ENCODE peak calls at places on chromosomes 4 and X, in four cellular contexts. L is testis, W is IMR-90, V is fibroblast of mammary gland. Q is an unnamed sample.

GRCh38 chr4:120869511-120870278 is 52.8 kb downstream of the PRDM5 start:
- DNase-seq in W (peak; percentile 14), V (peak; percentile 31), L (no peak), Q (no peak)

GRCh38 chr4:2266821-2267220 is 4.9 kb upstream of the MXD4 start:
- DNase-seq in L (no peak), V (no peak), W (no peak), Q (no peak)

GRCh38 chr4:76547167-76547760 is 112.2 kb downstream of the SHROOM3 start:
- DNase-seq in L (no peak), W (no peak), V (no peak), Q (peak; percentile 29)

GRCh38 chr4:8106451-8107025 is 52.1 kb downstream of the ABLIM2 start:
- DNase-seq in W (no peak), V (no peak), L (no peak), Q (no peak)

GRCh38 chr4:18020145-18020670 is 1.3 kb downstream of the LCORL start:
- DNase-seq in W (peak; percentile 12), V (peak; percentile 32), L (peak; percentile 25), Q (peak; percentile 34)

GRCh38 chr4:56086073-56086521 is 137.4 kb downstream of the CEP135 start:
- DNase-seq in W (no peak), V (peak; percentile 2), L (no peak), Q (no peak)

GRCh38 chrX:12137982-12138365 is 299 bp upstream of the FRMPD4 start:
- DNase-seq in L (peak; percentile 16), V (no peak), W (no peak), Q (peak; percentile 27)

GRCh38 chr4:72893354-72894066 is 176.0 kb downstream of the COX18 start:
- DNase-seq in L (peak; percentile 39), W (no peak), V (no peak), Q (no peak)

GRCh38 chr4:78800965-78801364 is 24.8 kb downstream of the BMP2K start:
- DNase-seq in L (no peak), V (no peak), W (no peak), Q (no peak)

GRCh38 chr4:40197879-40198689 is 1.3 kb downstream of the RHOH start:
- DNase-seq in V (no peak), W (no peak), L (no peak), Q (no peak)

GRCh38 chr4:7999695-8000094 is 60.0 kb upstream of the AFAP1 start:
- DNase-seq in L (no peak), W (no peak), V (no peak), Q (no peak)

GRCh38 chr4:138199568-138200235 is 42.4 kb downstream of the SLC7A11 start:
- DNase-seq in W (peak; percentile 33), V (no peak), L (no peak), Q (peak; percentile 59)

GRCh38 chr4:117154251-117154650 is 68.9 kb upstream of the TRAM1L1 start:
- DNase-seq in V (no peak), L (no peak), W (no peak), Q (no peak)

GRCh38 chrX:134948333-134949241 is 42.2 kb upstream of the SMIM10 start:
- DNase-seq in L (no peak), W (peak; percentile 88), V (peak; percentile 60), Q (peak; percentile 83)

GRCh38 chr4:64940698-64941097 is 531.4 kb upstream of the TECRL start:
- DNase-seq in W (no peak), V (peak; percentile 62), L (no peak), Q (no peak)

GRCh38 chrX:52983526-52983925 is 25.2 kb upstream of the FAM156A start:
- DNase-seq in V (peak; percentile 20), W (no peak), L (no peak), Q (no peak)

GRCh38 chr4:150039790-150040189 is 38.5 kb upstream of the DCLK2 start:
- DNase-seq in V (no peak), W (no peak), L (no peak), Q (no peak)

GRCh38 chr4:94564252-94564651 is 112.5 kb downstream of the PDLIM5 start:
- DNase-seq in V (no peak), W (no peak), L (no peak), Q (no peak)

GRCh38 chr4:69025191-69025998 is 70.9 kb upstream of the UGT2B7 start:
- DNase-seq in L (no peak), W (no peak), V (no peak), Q (no peak)
- TF ChIP-seq CTCF in L (no peak), W (no peak), V (peak; percentile 11), Q (peak; percentile 19)

GRCh38 chr4:152959080-152959479 is 23.0 kb downstream of the FHDC1 start:
- DNase-seq in V (no peak), W (no peak), L (no peak), Q (no peak)
- H3K4me3 ChIP-seq in V (no peak overlapping the region), W (no peak overlapping the region), L (no peak overlapping the region), Q (no peak overlapping the region)

GRCh38 chr4:163680390-163681098 is 186.1 kb downstream of the TMA16 start:
- DNase-seq in L (no peak), W (peak; percentile 19), V (no peak), Q (no peak)

GRCh38 chr4:163673848-163674702 is 179.6 kb downstream of the TMA16 start:
- DNase-seq in W (no peak), V (no peak), L (no peak), Q (no peak)

GRCh38 chr4:163681208-163681821 is 186.8 kb downstream of the TMA16 start:
- DNase-seq in W (peak; percentile 28), L (peak; percentile 42), V (peak; percentile 62), Q (peak; percentile 37)

DNA sequence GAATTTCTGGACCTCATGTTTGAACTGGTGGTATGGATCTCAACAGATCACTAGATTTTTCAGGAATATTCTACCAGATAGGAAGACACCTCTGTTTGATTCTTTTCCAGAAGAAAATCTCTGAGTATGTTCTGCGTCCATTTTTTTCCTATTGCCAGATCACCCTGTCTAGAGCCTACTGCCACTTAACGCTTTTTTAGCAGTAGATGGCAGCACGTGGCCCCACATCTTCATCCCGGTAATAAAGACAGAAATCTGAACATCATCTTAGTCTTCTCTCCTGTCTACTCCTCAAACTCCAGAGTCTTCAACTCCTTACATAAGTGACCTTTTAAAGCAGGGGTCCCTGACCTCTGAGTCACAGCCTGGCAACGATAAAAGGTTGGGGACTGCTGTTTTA is 184.7 kb downstream of the TMA16 start:
- DNase-seq in W (peak; percentile 48), L (no peak), V (peak; percentile 39), Q (no peak)
- TF ChIP-seq CTCF in W (peak; percentile 55), L (no peak), V (peak; percentile 33), Q (no peak)

GRCh38 chr4:183124228-183124627 is 25.2 kb downstream of the WWC2 start:
- DNase-seq in W (no peak), L (no peak), V (no peak), Q (no peak)

GRCh38 chr4:183118141-183118540 is 19.1 kb downstream of the WWC2 start:
- DNase-seq in W (no peak), L (no peak), V (no peak), Q (no peak)

DNA sequence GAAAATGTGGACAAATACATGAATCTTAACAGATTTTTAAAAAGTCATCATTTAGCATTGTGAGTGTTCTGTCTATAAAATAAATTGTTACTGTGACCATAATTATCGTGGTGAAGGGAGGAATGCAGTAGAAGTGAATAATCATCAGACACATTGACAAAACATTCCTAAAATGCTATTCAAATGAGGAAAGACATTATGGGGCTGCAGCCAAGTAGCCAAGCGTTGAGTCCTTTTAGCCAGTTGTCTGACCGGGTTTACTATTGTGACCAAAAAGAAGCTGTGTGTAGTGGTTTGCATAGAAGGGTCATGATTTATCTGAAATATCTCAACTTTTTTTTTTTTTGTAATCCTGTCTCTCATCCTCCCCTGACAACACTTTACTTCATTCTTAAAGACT is 19.5 kb downstream of the WWC2 start:
- DNase-seq in L (peak; percentile 39), V (peak; percentile 80), W (peak; percentile 87), Q (peak; percentile 94)
- H3K4me3 ChIP-seq in L (no peak overlapping the region), V (no peak overlapping the region), W (no peak overlapping the region), Q (no peak overlapping the region)

GRCh38 chrX:118524344-118524743 is 28.7 kb downstream of the DOCK11 start:
- DNase-seq in W (no peak), V (no peak), L (no peak), Q (no peak)

GRCh38 chrX:118526149-118526548 is 30.5 kb downstream of the DOCK11 start:
- DNase-seq in V (no peak), L (no peak), W (no peak), Q (peak; percentile 40)

GRCh38 chrX:118525146-118525725 is 29.6 kb downstream of the DOCK11 start:
- DNase-seq in L (no peak), V (no peak), W (no peak), Q (no peak)

GRCh38 chrX:118530537-118530936 is 34.9 kb downstream of the DOCK11 start:
- DNase-seq in V (peak; percentile 68), L (no peak), W (peak; percentile 48), Q (peak; percentile 54)

GRCh38 chrX:118528089-118528753 is 32.6 kb downstream of the DOCK11 start:
- DNase-seq in W (no peak), L (no peak), V (no peak), Q (no peak)
- TF ChIP-seq CTCF in W (no peak), L (no peak), V (no peak), Q (no peak)